ENCODE peak calls at places on chromosome 14, in ten cellular contexts. F is DMS79 treated with DMSO at 0.1 percent for 48 hours, O is HT1080, B is fibroblast of lung, D is T-cell, J is pancreas, N is H54, G is kidney tubule cell, L is AG20443, H is fibroblast of pulmonary artery. C is an unnamed sample.

GRCh38 chr14:56794088-56794556 is 16.2 kb downstream of the OTX2 start:
- DNase-seq in J (no peak), O (no peak), H (no peak), L (no peak), G (no peak), B (no peak), F (no peak), D (no peak), N (no peak), C (no peak)

GRCh38 chr14:62661818-62662217 is 383.4 kb downstream of the KCNH5 start:
- DNase-seq in O (peak), N (no peak), L (no peak), J (no peak), H (peak), B (no peak), F (no peak), D (no peak), G (peak), C (no peak)

GRCh38 chr14:77339407-77339806 is 18.6 kb downstream of the GSTZ1 start:
- DNase-seq in J (no peak), B (peak), L (peak), G (peak), F (no peak), H (peak), D (no peak), N (no peak), O (no peak), C (no peak)

GRCh38 chr14:69519253-69519661 is 34.7 kb downstream of the PLEKHD1 start:
- DNase-seq in G (peak), H (no peak), D (no peak), B (no peak), O (no peak), F (peak), J (no peak), L (no peak), N (no peak), C (no peak)

GRCh38 chr14:69133206-69134125 is 19.5 kb downstream of the DCAF5 start:
- DNase-seq in G (peak), F (peak), N (no peak), D (no peak), J (no peak), O (peak), B (peak), H (peak), L (peak), C (peak)

GRCh38 chr14:94581127-94581999 is at the start of gene SERPINA5:
- DNase-seq in L (peak), G (peak), N (peak), F (no peak), O (peak), D (no peak), H (peak), B (no peak), J (peak), C (no peak)

GRCh38 chr14:92847220-92848148 is 53.4 kb downstream of the GOLGA5 start:
- DNase-seq in J (no peak), L (no peak), G (no peak), O (no peak), H (no peak), D (no peak), N (no peak), B (no peak), F (peak), C (no peak)

GRCh38 chr14:96376093-96376492 is 12.8 kb downstream of the GSKIP start:
- DNase-seq in B (no peak), F (no peak), G (no peak), H (no peak), D (no peak), O (no peak), N (no peak), J (no peak), L (no peak), C (no peak)

GRCh38 chr14:68790656-68791077 is 2.2 kb downstream of the ZFP36L1 start:
- DNase-seq in D (peak), L (no peak), O (no peak), B (no peak), N (no peak), F (no peak), H (peak), G (peak), J (peak), C (no peak)

GRCh38 chr14:104687601-104688504 is 1.6 kb upstream of the INF2 start:
- DNase-seq in H (peak), B (peak), L (peak), O (peak), N (peak), D (no peak), G (peak), F (peak), J (peak), C (peak)

GRCh38 chr14:21382095-21382494 is 1.7 kb downstream of the SUPT16H start:
- DNase-seq in D (no peak), H (no peak), N (no peak), B (no peak), L (no peak), F (no peak), G (no peak), J (no peak), O (no peak), C (no peak)

GRCh38 chr14:68775614-68776126 is 17.2 kb downstream of the ZFP36L1 start:
- DNase-seq in J (peak), B (no peak), N (no peak), H (no peak), L (no peak), G (no peak), F (no peak), D (no peak), O (no peak), C (no peak)

GRCh38 chr14:90193925-90194324 is 62.4 kb upstream of the PSMC1 start:
- DNase-seq in B (no peak), J (no peak), H (peak), G (no peak), F (no peak), D (no peak), O (no peak), N (no peak), L (no peak), C (no peak)

GRCh38 chr14:61247935-61248334 is 33.2 kb downstream of the TMEM30B start:
- DNase-seq in F (no peak), N (no peak), B (peak), L (no peak), O (peak), D (no peak), J (no peak), H (no peak), G (peak), C (no peak)

GRCh38 chr14:49853572-49854375 is 1.2 kb upstream of the NEMF start:
- DNase-seq in L (peak), J (peak), G (peak), F (peak), D (peak), B (peak), N (no peak), H (peak), O (peak), C (peak)

GRCh38 chr14:50230601-50231474 is 540 bp downstream of the SOS2 start:
- DNase-seq in O (peak), F (peak), D (peak), H (peak), L (peak), G (peak), J (peak), B (peak), N (peak), C (no peak)

GRCh38 chr14:84707830-84708229 is 822.1 kb upstream of the FLRT2 start:
- DNase-seq in O (no peak), D (no peak), G (no peak), F (no peak), N (no peak), L (no peak), B (no peak), J (no peak), H (no peak), C (no peak)

GRCh38 chr14:91396959-91397815 is 20.4 kb downstream of the CCDC88C start:
- DNase-seq in J (peak), O (no peak), N (no peak), D (peak), F (peak), L (no peak), B (no peak), G (no peak), H (no peak), C (no peak)

GRCh38 chr14:49303952-49304516 is 282.1 kb downstream of the RPS29 start:
- DNase-seq in B (peak), F (no peak), L (peak), D (no peak), H (peak), J (no peak), N (peak), G (peak), O (peak), C (no peak)

GRCh38 chr14:81991998-81992397 is 458.3 kb upstream of the SEL1L start:
- DNase-seq in H (peak), D (no peak), F (no peak), G (peak), N (no peak), L (no peak), O (no peak), B (no peak), J (no peak), C (no peak)

C was measured in DMS 273 treated with DMSO at 0.1 percent for 48 hours.